ENCODE peak calls at places on chromosomes 4 and X, in eight cellular contexts. W is choroid plexus epithelial cell, A is PC-3, I is hepatocyte, C is GM12865, K is uterus, J is cardiac muscle cell, X is GM12864. E is an unnamed sample.

GRCh38 chr4:13783800-13784411 is 156.4 kb upstream of the BOD1L1 start:
- DNase-seq in W (peak; percentile 20), A (no peak), I (peak; percentile 11), C (peak; percentile 26), K (no peak), J (no peak), X (no peak), E (no peak)

GRCh38 chrX:56120242-56120641 is 111.9 kb upstream of the KLF8 start:
- DNase-seq in W (no peak), A (no peak), I (no peak), C (no peak), K (no peak), J (no peak), X (no peak), E (no peak)

GRCh38 chrX:17738002-17738713 is 865 bp downstream of the SCML1 start:
- DNase-seq in W (peak; percentile 29), A (peak; percentile 45), I (peak; percentile 40), C (peak; percentile 1), K (peak; percentile 45), J (peak; percentile 19), X (no peak), E (peak; percentile 12)

GRCh38 chr4:97404876-97405523 is 738.3 kb downstream of the STPG2 start:
- DNase-seq in W (no peak), A (peak; percentile 64), I (peak; percentile 21), C (no peak), K (no peak), J (no peak), X (no peak), E (no peak)

GRCh38 chr4:172996571-172997216 is 171.9 kb upstream of the GALNT7 start:
- DNase-seq in W (peak; percentile 91), A (peak; percentile 70), I (peak; percentile 51), C (no peak), K (no peak), J (no peak), X (no peak), E (no peak)

GRCh38 chr4:157014621-157015591 is 43.3 kb upstream of the PDGFC start:
- DNase-seq in W (peak; percentile 96), A (peak; percentile 69), I (peak; percentile 7), C (peak; percentile 10), K (no peak), J (no peak), X (no peak), E (no peak)

GRCh38 chr4:108171541-108172230 is 3.0 kb upstream of the LEF1 start:
- DNase-seq in W (no peak), A (no peak), I (no peak), C (peak; percentile 16), K (no peak), J (no peak), X (no peak), E (no peak)

GRCh38 chr4:189792819-189793618 is 147.7 kb upstream of the FRG1 start:
- DNase-seq in W (peak; percentile 67), A (peak; percentile 67), I (peak; percentile 85), C (peak; percentile 60), K (no peak), J (peak; percentile 80), X (peak; percentile 16), E (peak; percentile 64)

GRCh38 chr4:26060286-26060685 is 146.3 kb downstream of the SMIM20 start:
- DNase-seq in W (no peak), A (peak; percentile 41), I (no peak), C (no peak), K (no peak), J (no peak), X (no peak), E (no peak)

GRCh38 chrX:47176101-47176740 is 17.4 kb upstream of the UBA1 start:
- DNase-seq in W (no peak), A (no peak), I (no peak), C (no peak), K (no peak), J (no peak), X (no peak), E (no peak)

GRCh38 chrX:147763131-147763530 is 148.6 kb upstream of the FMR1 start:
- DNase-seq in W (no peak), A (no peak), I (no peak), C (no peak), K (no peak), J (no peak), X (no peak), E (no peak)

GRCh38 chrX:109774706-109775105 is 41.6 kb upstream of the ACSL4 start:
- DNase-seq in W (peak; percentile 82), A (peak; percentile 76), I (no peak), C (peak; percentile 73), K (no peak), J (no peak), X (peak; percentile 24), E (no peak)

GRCh38 chrX:45769919-45770582 is 569.4 kb upstream of the DIPK2B start:
- DNase-seq in W (peak; percentile 96), A (peak; percentile 78), I (peak; percentile 76), C (peak; percentile 72), K (peak; percentile 83), J (no peak), X (no peak), E (peak; percentile 69)

GRCh38 chr4:78464265-78464664 is 87.3 kb upstream of the ANXA3 start:
- DNase-seq in W (no peak), A (peak; percentile 39), I (no peak), C (no peak), K (no peak), J (no peak), X (no peak), E (no peak)

GRCh38 chr4:24093446-24093845 is 203.6 kb upstream of the PPARGC1A start:
- DNase-seq in W (no peak), A (no peak), I (no peak), C (no peak), K (no peak), J (no peak), X (no peak), E (no peak)

GRCh38 chr4:24091632-24092240 is 201.9 kb upstream of the PPARGC1A start:
- DNase-seq in W (peak; percentile 12), A (no peak), I (no peak), C (no peak), K (no peak), J (no peak), X (no peak), E (no peak)

GRCh38 chr4:24094726-24095125 is 204.9 kb upstream of the PPARGC1A start:
- DNase-seq in W (peak; percentile 29), A (no peak), I (no peak), C (no peak), K (no peak), J (no peak), X (no peak), E (no peak)

GRCh38 chr4:24089831-24090531 is 200.1 kb upstream of the PPARGC1A start:
- DNase-seq in W (peak; percentile 49), A (peak; percentile 1), I (no peak), C (no peak), K (no peak), J (no peak), X (no peak), E (no peak)
- TF ChIP-seq CTCF in W (peak; percentile 41), A (no peak), I (no peak), C (no peak), K (no peak), J (no peak), X (no peak), E (no peak)

DNA sequence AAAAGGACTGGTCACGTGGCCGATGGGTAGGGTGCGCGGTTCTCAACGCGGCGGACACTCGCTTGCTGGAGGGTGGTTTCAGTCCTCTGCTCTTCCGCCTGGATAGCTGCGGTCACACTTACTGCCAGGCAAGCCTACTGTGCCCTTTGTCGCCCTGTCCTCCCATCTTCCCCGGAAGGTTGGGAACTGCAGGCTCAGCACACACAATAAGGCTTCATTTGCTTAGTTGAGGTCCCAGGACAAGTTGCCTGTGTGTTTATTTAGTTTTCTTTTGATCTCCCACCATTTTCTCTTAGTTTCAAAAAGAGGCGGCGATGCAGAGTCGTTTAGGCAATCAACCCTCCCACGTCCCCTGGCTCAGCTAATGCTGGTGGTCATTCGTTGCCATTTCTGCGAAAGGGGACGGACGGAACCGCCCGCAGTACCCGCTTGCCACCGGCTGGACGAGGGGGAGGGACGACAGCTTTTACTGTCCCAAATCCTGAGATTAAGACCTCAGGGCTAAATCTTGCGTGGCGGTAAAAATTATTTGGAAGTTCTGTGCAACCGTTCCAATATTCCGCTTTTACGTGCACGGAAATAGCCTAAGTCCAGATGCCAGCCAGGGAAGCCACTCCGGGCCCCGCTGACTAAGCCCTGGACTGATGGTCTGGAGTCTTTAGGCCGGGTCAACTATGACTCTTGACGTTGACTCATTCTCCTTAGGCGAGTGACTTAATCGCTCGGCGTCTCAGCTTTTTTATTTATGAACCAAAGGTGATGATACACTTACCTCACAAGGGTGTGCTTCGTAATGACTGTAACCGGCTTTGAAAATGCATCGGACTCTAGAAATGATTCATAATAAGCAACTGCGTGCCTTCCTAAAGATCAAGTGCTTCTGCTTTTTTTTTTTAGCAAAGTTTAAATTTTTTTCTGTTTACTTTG is 671 bp upstream of the EIF4E start:
- DNase-seq in W (peak; percentile 92), A (peak; percentile 95), I (peak; percentile 73), C (peak; percentile 90), K (peak; percentile 82), J (no peak), X (peak; percentile 83), E (peak; percentile 64)
- TF ChIP-seq CTCF in W (peak; percentile 1), A (no peak), I (no peak), C (no peak), K (no peak), J (peak; percentile 2), X (no peak), E (no peak)

GRCh38 chrX:2609431-2610238 is 81.5 kb upstream of the CD99 start:
- DNase-seq in W (peak; percentile 34), A (peak; percentile 16), I (no peak), C (no peak), K (no peak), J (no peak), X (no peak), E (no peak)
- TF ChIP-seq CTCF in W (no peak), A (no peak), I (peak; percentile 29), C (no peak), K (no peak), J (no peak), X (peak; percentile 17), E (no peak)

GRCh38 chr4:1683903-1684755 is at the start of gene FAM53A:
- DNase-seq in W (peak; percentile 87), A (peak; percentile 85), I (peak; percentile 95), C (peak; percentile 94), K (peak; percentile 88), J (peak; percentile 93), X (peak; percentile 30), E (peak; percentile 89)
- TF ChIP-seq CTCF in W (no peak), A (no peak), I (no peak), C (no peak), K (no peak), J (no peak), X (no peak), E (no peak)

E was measured in heart right ventricle.